ENCODE peak calls at places on chromosomes 6 and 20, in seven cellular contexts. K, J, L, I, V, S and Z are unnamed samples. For H3K9me3 and H3K27me3, the result is how much of the 10 kb centered on the place peaks cover.

GRCh38 chr20:52593634-52594033 is 378.5 kb upstream of the TSHZ2 start:
- DNase-seq in S (no peak), L (no peak), I (no peak), K (no peak), J (no peak), V (no peak), Z (no peak)

GRCh38 chr6:17867880-17868279 is 119.6 kb downstream of the KIF13A start:
- DNase-seq in I (no peak), L (peak), K (no peak), S (no peak), V (no peak), J (peak), Z (no peak)

GRCh38 chr6:136501081-136501480 is 49.1 kb downstream of the MAP7 start:
- DNase-seq in S (no peak), K (no peak), V (no peak), L (no peak), I (no peak), J (no peak), Z (no peak)

GRCh38 chr6:7173843-7174503 is 66.2 kb downstream of the RREB1 start:
- DNase-seq in L (no peak), V (no peak), K (no peak), I (no peak), S (no peak), J (no peak), Z (no peak)

GRCh38 chr6:18155864-18156396 is 708 bp downstream of the KDM1B start:
- DNase-seq in L (peak), I (peak), K (no peak), J (peak), V (peak), S (peak), Z (peak)

GRCh38 chr6:41846666-41847237 is 48.4 kb downstream of the USP49 start:
- DNase-seq in J (peak), K (peak), I (no peak), V (peak), L (peak), S (no peak), Z (peak)

GRCh38 chr20:32619586-32619985 is 34.5 kb upstream of the NOL4L start:
- DNase-seq in I (no peak), V (no peak), J (no peak), S (no peak), K (no peak), L (no peak), Z (no peak)

GRCh38 chr6:11366934-11367637 is 134.6 kb upstream of the NEDD9 start:
- DNase-seq in J (no peak), K (no peak), I (no peak), S (no peak), V (no peak), L (no peak), Z (no peak)

DNA sequence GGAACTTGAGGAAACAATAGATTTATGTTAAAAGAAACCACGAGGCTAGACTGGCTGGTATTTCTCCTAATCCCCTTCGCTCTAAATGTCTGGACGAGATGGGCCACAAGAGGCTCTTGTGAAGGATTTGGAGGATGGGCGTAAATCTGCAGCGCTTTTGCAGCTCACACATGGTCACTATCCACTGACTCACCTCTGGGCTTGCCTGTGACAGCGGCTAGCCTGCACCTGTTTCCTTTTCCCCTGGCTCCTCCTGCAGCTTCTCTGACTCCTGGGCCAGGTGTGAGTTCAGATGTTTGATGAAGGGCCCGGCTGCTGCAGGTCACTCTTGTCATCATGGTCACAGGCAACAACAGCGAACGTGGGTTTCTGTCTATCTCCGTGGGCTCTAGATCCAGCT is 629.4 kb downstream of the CBLN4 start:
- DNase-seq in J (no peak), I (no peak), S (no peak), V (no peak), K (no peak), L (no peak), Z (no peak)
- H3K9me3 ChIP-seq in J (under half), I (under half), S (under half), V (under half), K (under half), L (under half), Z (under half)

GRCh38 chr6:124960757-124961467 is 1.3 kb upstream of the RNF217 start:
- DNase-seq in S (no peak), L (no peak), I (no peak), J (no peak), V (no peak), K (no peak), Z (no peak)
- H3K4me3 ChIP-seq in S (peak), L (peak), I (peak), J (no peak), V (peak), K (peak), Z (no peak)

DNA sequence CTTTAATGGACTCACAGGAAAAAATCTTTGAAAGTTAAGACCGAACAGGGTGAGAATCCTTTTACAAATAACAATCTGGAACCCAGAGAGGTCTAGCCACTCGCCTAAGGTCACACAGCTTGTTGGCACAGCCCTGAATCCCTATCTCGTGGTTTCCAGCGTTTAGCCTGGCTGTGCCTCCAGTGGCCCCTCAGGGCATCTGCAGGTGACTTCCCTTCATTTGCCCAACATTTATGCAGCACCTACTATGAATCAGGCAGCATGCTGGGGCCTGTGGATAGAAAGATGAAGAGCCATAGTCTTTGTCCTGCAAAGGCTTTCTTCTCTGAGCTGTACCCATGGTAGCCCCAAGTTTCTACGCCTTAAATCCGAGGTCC is 2.6 kb upstream of the NR2E1 start:
- DNase-seq in K (no peak), V (no peak), J (no peak), L (no peak), S (no peak), I (no peak), Z (no peak)
- H3K27me3 ChIP-seq in K (half or more), V (half or more), J (under half), L (half or more), S (half or more), I (half or more), Z (half or more)

DNA sequence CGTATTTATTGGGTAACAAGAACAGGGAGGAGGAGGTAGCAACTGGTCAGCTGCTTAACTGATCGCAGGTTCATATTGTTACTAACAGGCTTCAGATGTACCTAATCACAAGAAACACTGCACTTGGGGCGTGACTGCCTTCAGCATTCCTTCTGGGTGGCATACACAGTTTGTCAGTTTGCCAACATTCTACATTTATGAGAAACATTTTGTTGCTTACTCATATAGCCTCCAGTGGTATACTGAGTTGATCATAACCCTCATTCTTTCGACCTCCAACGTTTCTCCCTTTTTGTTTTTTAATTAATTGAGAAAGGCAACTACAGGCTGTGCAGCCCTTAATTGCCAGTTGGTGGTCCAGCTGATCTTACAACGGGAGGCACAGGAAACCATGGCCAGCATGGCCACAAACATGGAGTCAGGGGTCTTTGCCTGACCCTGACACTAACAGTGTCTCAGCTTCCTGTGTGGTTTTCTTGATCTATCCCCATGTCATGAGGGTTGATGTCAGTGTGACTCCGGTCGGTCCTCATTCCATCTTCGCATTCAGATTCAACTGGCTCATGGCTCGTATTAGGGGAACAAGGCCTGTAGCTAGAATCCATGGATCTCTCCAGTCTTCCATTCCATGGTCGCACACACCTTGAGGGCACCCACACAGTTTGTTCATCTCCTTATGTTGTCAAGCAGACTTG is 9.4 kb downstream of the EPB41L2 start:
- DNase-seq in K (no peak), V (no peak), I (no peak), S (no peak), J (no peak), L (no peak), Z (no peak)
- H3K9me3 ChIP-seq in K (under half), V (under half), I (under half), S (under half), J (under half), L (under half), Z (under half)

GRCh38 chr6:118844915-118845314 is 49.0 kb upstream of the ASF1A start:
- DNase-seq in S (no peak), J (no peak), L (peak), K (no peak), I (no peak), V (no peak), Z (no peak)
- H3K4me3 ChIP-seq in S (no peak), J (no peak), L (no peak), K (no peak), I (no peak), V (no peak), Z (no peak)

GRCh38 chr20:38551056-38551626 is 29.9 kb upstream of the ADIG start:
- DNase-seq in L (no peak), J (no peak), S (no peak), I (no peak), K (no peak), V (no peak), Z (no peak)
- H3K27me3 ChIP-seq in L (under half), J (under half), S (under half), I (under half), K (under half), V (under half), Z (under half)

GRCh38 chr20:49323622-49324238 is 45.9 kb upstream of the ZNFX1 start:
- DNase-seq in S (no peak), K (peak), I (no peak), J (no peak), V (no peak), L (peak), Z (peak)
- H3K9me3 ChIP-seq in S (under half), K (under half), I (under half), J (under half), V (under half), L (under half), Z (under half)

GRCh38 chr20:49510562-49511117 is 28.2 kb upstream of the KCNB1 start:
- DNase-seq in V (no peak), I (peak), K (peak), S (peak), L (peak), J (peak), Z (no peak)

GRCh38 chr20:49511788-49512525 is 29.5 kb upstream of the KCNB1 start:
- DNase-seq in L (no peak), I (no peak), S (no peak), V (no peak), J (no peak), K (no peak), Z (no peak)

GRCh38 chr20:49507741-49508434 is 25.4 kb upstream of the KCNB1 start:
- DNase-seq in S (no peak), J (no peak), K (no peak), L (no peak), V (no peak), I (no peak), Z (no peak)

GRCh38 chr20:49505518-49505917 is 23.1 kb upstream of the KCNB1 start:
- DNase-seq in L (peak), J (peak), K (no peak), I (no peak), V (no peak), S (peak), Z (no peak)

DNA sequence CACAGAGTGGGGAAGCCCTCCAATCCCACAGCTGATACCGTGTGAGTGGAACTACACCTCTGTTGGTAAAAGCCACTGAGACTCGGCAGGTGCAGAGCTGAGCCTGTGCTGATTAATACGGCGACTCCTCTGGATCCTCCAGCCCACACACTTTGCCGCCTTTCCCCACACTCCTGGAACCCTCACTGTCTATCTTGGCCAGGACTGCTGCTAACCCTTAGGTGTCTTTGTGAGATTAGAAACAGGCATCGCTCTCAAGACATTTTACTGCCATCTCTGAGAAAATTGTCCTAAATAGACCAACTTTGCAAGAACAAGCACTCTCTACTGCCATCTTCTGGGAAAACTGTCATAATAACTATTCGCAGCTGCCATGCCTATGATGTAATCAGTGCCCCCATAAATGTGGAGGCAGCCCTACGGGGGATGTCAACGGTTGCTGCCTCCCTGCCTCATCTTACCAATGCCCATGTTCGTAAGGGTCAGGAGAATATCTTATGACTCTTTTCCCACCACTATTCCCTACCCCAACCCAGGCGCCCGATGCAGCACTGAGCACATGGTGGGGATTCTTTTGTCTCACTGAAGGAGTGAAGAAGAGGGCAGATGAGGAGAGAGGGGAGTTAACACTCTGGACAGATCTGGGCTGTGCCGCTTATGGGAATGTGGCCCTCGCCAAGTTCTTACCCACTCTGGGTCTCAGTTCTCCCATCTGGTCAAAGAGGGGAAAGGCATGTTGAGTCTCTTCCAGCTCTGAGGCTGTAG is 26.1 kb upstream of the KCNB1 start:
- DNase-seq in K (no peak), S (no peak), L (peak), I (no peak), J (no peak), V (no peak), Z (peak)
- H3K4me3 ChIP-seq in K (no peak), S (peak), L (no peak), I (no peak), J (no peak), V (no peak), Z (no peak)

DNA sequence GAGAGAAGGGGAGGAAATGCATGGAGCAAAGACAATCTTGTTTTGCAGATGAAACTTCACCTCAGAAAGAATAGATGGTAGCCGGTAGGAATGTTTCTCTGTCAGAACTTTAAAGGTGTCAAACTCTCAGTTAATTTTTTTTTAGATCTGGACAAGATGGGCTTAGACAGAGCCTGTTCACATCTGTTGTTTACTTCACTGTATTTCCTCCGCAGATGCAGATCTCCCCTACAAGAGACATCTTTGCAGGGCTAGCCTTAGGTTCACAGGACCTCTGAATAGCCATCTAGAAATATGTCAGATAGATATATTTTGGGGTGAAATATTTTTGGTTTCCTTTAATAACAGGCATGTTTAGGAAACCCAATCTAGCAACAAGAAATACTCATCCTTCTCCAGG is 12.1 kb upstream of the ZBP1 start:
- DNase-seq in S (no peak), K (no peak), L (no peak), J (no peak), V (no peak), I (no peak), Z (no peak)
- H3K27me3 ChIP-seq in S (under half), K (under half), L (under half), J (under half), V (under half), I (under half), Z (under half)

GRCh38 chr6:22432060-22432459 is 135.2 kb upstream of the PRL start:
- DNase-seq in J (no peak), S (no peak), I (no peak), L (no peak), V (no peak), K (no peak), Z (no peak)
- H3K9me3 ChIP-seq in J (under half), S (under half), I (under half), L (under half), V (under half), K (under half), Z (under half)